ENCODE peak calls at places on chromosomes 13 and 19, in six cellular contexts. M, F, T, J, P and G are unnamed samples.
A peak's percentile ranks its signal among the peaks of the same experiment; 100 is the strongest.

GRCh38 chr13:107360010-107360409 is 792.1 kb upstream of the ARGLU1 start:
- DNase-seq in T (no peak), P (no peak), F (no peak), M (no peak), J (no peak), G (no peak)

GRCh38 chr13:28865312-28865711 is 45.2 kb downstream of the MTUS2 start:
- DNase-seq in M (no peak), P (no peak), J (no peak), F (no peak), T (no peak), G (no peak)

GRCh38 chr19:35742121-35742724 is at the start of gene IGFLR1:
- DNase-seq in J (no peak), T (no peak), M (no peak), P (peak; percentile 15), F (peak; percentile 60), G (no peak)

GRCh38 chr13:28953714-28954113 is 133.6 kb downstream of the MTUS2 start:
- DNase-seq in M (no peak), F (no peak), J (no peak), P (no peak), T (no peak), G (no peak)

GRCh38 chr19:1449467-1450442 is at the start of gene APC2:
- DNase-seq in T (no peak), P (peak; percentile 90), F (no peak), M (no peak), J (no peak), G (no peak)

GRCh38 chr19:5170329-5170745 is 170.3 kb downstream of the PTPRS start:
- DNase-seq in T (no peak), P (peak; percentile 6), M (no peak), F (peak; percentile 37), J (no peak), G (no peak)

GRCh38 chr13:51397262-51397933 is 55.4 kb downstream of the INTS6 start:
- DNase-seq in P (no peak), F (peak; percentile 16), T (no peak), J (no peak), M (peak; percentile 6), G (peak; percentile 44)

GRCh38 chr13:78602561-78603239 is 652 bp downstream of the POU4F1 start:
- DNase-seq in M (no peak), J (no peak), F (no peak), T (no peak), P (no peak), G (no peak)

GRCh38 chr13:60094385-60095088 is 69.2 kb downstream of the DIAPH3 start:
- DNase-seq in J (no peak), F (no peak), T (no peak), M (no peak), P (no peak), G (no peak)

GRCh38 chr19:43572172-43572588 is 3.1 kb downstream of the XRCC1 start:
- DNase-seq in J (no peak), M (no peak), F (no peak), T (no peak), P (no peak), G (no peak)

GRCh38 chr13:39765801-39766463 is 110.5 kb downstream of the COG6 start:
- DNase-seq in M (no peak), F (peak; percentile 88), T (peak; percentile 75), P (peak; percentile 53), J (no peak), G (no peak)

GRCh38 chr19:36054733-36055686 is at the start of gene WDR62:
- DNase-seq in M (no peak), T (peak; percentile 95), F (peak; percentile 96), P (peak; percentile 97), J (peak; percentile 87), G (peak; percentile 67)